ENCODE peak calls at places on chromosomes 2 and 18, in four cellular contexts. One of them, this sample, is unnamed.

GRCh38 chr2:67641709-67642397 is 244.7 kb downstream of the ETAA1 start:
- DNase-seq in adipocyte: no peak
- DNase-seq in GM12878: no peak
- DNase-seq in cardiac muscle cell: no peak
- DNase-seq in this sample: no peak

GRCh38 chr2:163655672-163656071 is 80.1 kb downstream of the FIGN start:
- DNase-seq in adipocyte: no peak
- DNase-seq in GM12878: no peak
- DNase-seq in cardiac muscle cell: peak; percentile 30
- DNase-seq in this sample: no peak

GRCh38 chr2:127410871-127411396 is 7.3 kb upstream of the PROC start:
- DNase-seq in adipocyte: peak; percentile 81
- DNase-seq in GM12878: no peak
- DNase-seq in cardiac muscle cell: peak; percentile 65
- DNase-seq in this sample: no peak

GRCh38 chr2:184602734-184603133 is 4.4 kb downstream of the ZNF804A start:
- DNase-seq in adipocyte: no peak
- DNase-seq in GM12878: no peak
- DNase-seq in cardiac muscle cell: no peak
- DNase-seq in this sample: no peak

GRCh38 chr2:109703076-109703475 is 88.9 kb downstream of the SOWAHC start:
- DNase-seq in adipocyte: peak; percentile 33
- DNase-seq in GM12878: no peak
- DNase-seq in cardiac muscle cell: peak; percentile 47
- DNase-seq in this sample: no peak

GRCh38 chr2:10700078-10700803 is 10.5 kb upstream of the NOL10 start:
- DNase-seq in adipocyte: no peak
- DNase-seq in GM12878: no peak
- DNase-seq in cardiac muscle cell: no peak
- DNase-seq in this sample: no peak

GRCh38 chr2:110876167-110876999 is 144.0 kb downstream of the ACOXL start:
- DNase-seq in adipocyte: no peak
- DNase-seq in GM12878: no peak
- DNase-seq in cardiac muscle cell: no peak
- DNase-seq in this sample: no peak

GRCh38 chr18:8177330-8178016 is 431.8 kb upstream of the RAB12 start:
- DNase-seq in adipocyte: peak; percentile 27
- DNase-seq in GM12878: no peak
- DNase-seq in cardiac muscle cell: peak; percentile 21
- DNase-seq in this sample: no peak

GRCh38 chr18:12858961-12859360 is 25.1 kb downstream of the PTPN2 start:
- DNase-seq in adipocyte: no peak
- DNase-seq in GM12878: no peak
- DNase-seq in cardiac muscle cell: no peak
- DNase-seq in this sample: no peak

GRCh38 chr2:160063266-160063665 is 851 bp upstream of the PLA2R1 start:
- DNase-seq in adipocyte: peak; percentile 6
- DNase-seq in GM12878: no peak
- DNase-seq in cardiac muscle cell: peak; percentile 13
- DNase-seq in this sample: no peak

GRCh38 chr18:48934400-48934707 is 16.4 kb downstream of the SMAD7 start:
- DNase-seq in adipocyte: no peak
- DNase-seq in GM12878: no peak
- DNase-seq in cardiac muscle cell: no peak
- DNase-seq in this sample: no peak

GRCh38 chr2:105671156-105671555 is 73.6 kb upstream of the NCK2 start:
- DNase-seq in adipocyte: no peak
- DNase-seq in GM12878: no peak
- DNase-seq in cardiac muscle cell: peak; percentile 66
- DNase-seq in this sample: no peak

GRCh38 chr2:189350515-189351209 is 90.6 kb upstream of the WDR75 start:
- DNase-seq in adipocyte: peak; percentile 95
- DNase-seq in GM12878: no peak
- DNase-seq in cardiac muscle cell: peak; percentile 78
- DNase-seq in this sample: no peak

GRCh38 chr2:68837164-68837860 is 33.9 kb downstream of the BMP10 start:
- DNase-seq in adipocyte: peak; percentile 59
- DNase-seq in GM12878: peak; percentile 13
- DNase-seq in cardiac muscle cell: peak; percentile 77
- DNase-seq in this sample: no peak

GRCh38 chr2:26299488-26300092 is 46.4 kb upstream of the SELENOI start:
- DNase-seq in adipocyte: peak; percentile 77
- DNase-seq in GM12878: peak; percentile 12
- DNase-seq in cardiac muscle cell: peak; percentile 77
- DNase-seq in this sample: no peak

GRCh38 chr18:25121442-25121841 is 230.5 kb downstream of the ZNF521 start:
- DNase-seq in adipocyte: no peak
- DNase-seq in GM12878: no peak
- DNase-seq in cardiac muscle cell: no peak
- DNase-seq in this sample: no peak

GRCh38 chr2:205808493-205809121 is 126.3 kb downstream of the NRP2 start:
- DNase-seq in adipocyte: no peak
- DNase-seq in GM12878: no peak
- DNase-seq in cardiac muscle cell: peak; percentile 36
- DNase-seq in this sample: no peak
- H3K4me3 ChIP-seq in adipocyte: no peak overlapping the region
- H3K4me3 ChIP-seq in GM12878: no peak overlapping the region
- H3K4me3 ChIP-seq in cardiac muscle cell: no peak overlapping the region
- H3K4me3 ChIP-seq in this sample: no peak overlapping the region

GRCh38 chr18:35236964-35237363 is 3.9 kb upstream of the ZNF397 start:
- DNase-seq in adipocyte: no peak
- DNase-seq in GM12878: no peak
- DNase-seq in cardiac muscle cell: no peak
- DNase-seq in this sample: no peak

DNA sequence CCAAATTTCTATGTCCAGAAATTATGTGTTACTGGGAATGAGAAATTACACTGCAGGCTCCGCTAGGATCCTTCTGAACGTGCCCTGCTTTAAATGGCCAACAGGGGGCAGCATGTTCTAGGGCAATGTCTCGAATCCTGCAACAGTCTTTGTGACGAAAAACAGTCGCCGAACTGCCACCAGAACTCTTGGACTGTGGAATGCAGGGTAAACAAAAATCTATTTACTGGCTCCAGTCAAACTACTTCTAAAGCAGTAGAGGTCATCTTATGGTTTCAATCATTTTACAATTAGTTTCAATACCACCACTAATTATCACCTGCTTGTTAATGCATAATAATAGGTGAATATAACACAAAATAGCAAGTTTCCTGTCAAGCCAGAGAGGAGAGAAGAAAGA is 9.8 kb upstream of the ZNF397 start:
- DNase-seq in adipocyte: peak; percentile 92
- DNase-seq in GM12878: peak; percentile 33
- DNase-seq in cardiac muscle cell: peak; percentile 82
- DNase-seq in this sample: peak; percentile 73
- H3K4me3 ChIP-seq in adipocyte: peak overlapping the region; percentile 72
- H3K4me3 ChIP-seq in GM12878: peak overlapping the region; percentile 37
- H3K4me3 ChIP-seq in cardiac muscle cell: peak overlapping the region; percentile 12
- H3K4me3 ChIP-seq in this sample: no peak overlapping the region

GRCh38 chr18:35807942-35808341 is 164.5 kb upstream of the RMP24 start:
- DNase-seq in adipocyte: no peak
- DNase-seq in GM12878: no peak
- DNase-seq in cardiac muscle cell: no peak
- DNase-seq in this sample: no peak
- H3K4me3 ChIP-seq in adipocyte: no peak overlapping the region
- H3K4me3 ChIP-seq in GM12878: no peak overlapping the region
- H3K4me3 ChIP-seq in cardiac muscle cell: no peak overlapping the region
- H3K4me3 ChIP-seq in this sample: no peak overlapping the region

DNA sequence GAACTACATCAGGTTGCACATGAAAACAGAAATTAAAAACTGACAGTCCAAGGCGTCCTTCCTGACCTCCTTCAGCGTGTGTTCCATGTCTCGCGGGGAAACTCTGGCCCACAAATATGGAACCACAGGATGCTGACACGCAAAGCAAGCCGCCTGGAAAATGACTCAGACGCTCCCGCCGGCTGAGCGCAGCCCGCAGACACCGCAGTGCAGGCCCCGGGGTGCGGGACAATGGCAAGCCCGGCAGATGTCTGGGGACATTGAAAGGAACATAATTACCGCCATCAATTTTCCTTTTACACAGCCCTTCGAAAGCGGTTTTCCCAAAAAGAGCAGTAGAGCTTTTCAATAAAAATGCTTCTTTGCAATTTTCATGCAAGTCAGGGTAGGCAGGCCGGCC is 159.3 kb upstream of the SH3BP4 start:
- DNase-seq in adipocyte: no peak
- DNase-seq in GM12878: no peak
- DNase-seq in cardiac muscle cell: no peak
- DNase-seq in this sample: no peak
- H3K4me3 ChIP-seq in adipocyte: no peak overlapping the region
- H3K4me3 ChIP-seq in GM12878: no peak overlapping the region
- H3K4me3 ChIP-seq in cardiac muscle cell: no peak overlapping the region
- H3K4me3 ChIP-seq in this sample: no peak overlapping the region

GRCh38 chr2:70664525-70664924 is 103.5 kb downstream of the ADD2 start:
- DNase-seq in adipocyte: no peak
- DNase-seq in GM12878: no peak
- DNase-seq in cardiac muscle cell: no peak
- DNase-seq in this sample: no peak
- H3K4me3 ChIP-seq in adipocyte: no peak overlapping the region
- H3K4me3 ChIP-seq in GM12878: no peak overlapping the region
- H3K4me3 ChIP-seq in cardiac muscle cell: no peak overlapping the region
- H3K4me3 ChIP-seq in this sample: no peak overlapping the region

GRCh38 chr2:96415684-96416083 is 80.1 kb downstream of the NCAPH start:
- DNase-seq in adipocyte: no peak
- DNase-seq in GM12878: no peak
- DNase-seq in cardiac muscle cell: no peak
- DNase-seq in this sample: no peak

GRCh38 chr2:96412307-96413066 is 76.9 kb downstream of the NCAPH start:
- DNase-seq in adipocyte: no peak
- DNase-seq in GM12878: no peak
- DNase-seq in cardiac muscle cell: no peak
- DNase-seq in this sample: no peak

GRCh38 chr2:96414161-96414713 is 78.7 kb downstream of the NCAPH start:
- DNase-seq in adipocyte: no peak
- DNase-seq in GM12878: no peak
- DNase-seq in cardiac muscle cell: no peak
- DNase-seq in this sample: no peak

GRCh38 chr2:96409543-96410184 is 74.1 kb downstream of the NCAPH start:
- DNase-seq in adipocyte: no peak
- DNase-seq in GM12878: no peak
- DNase-seq in cardiac muscle cell: peak; percentile 73
- DNase-seq in this sample: no peak

GRCh38 chr2:96413067-96413722 is 77.6 kb downstream of the NCAPH start:
- DNase-seq in adipocyte: peak; percentile 51
- DNase-seq in GM12878: no peak
- DNase-seq in cardiac muscle cell: peak; percentile 6
- DNase-seq in this sample: peak; percentile 40
- H3K4me3 ChIP-seq in adipocyte: peak overlapping the region; percentile 78
- H3K4me3 ChIP-seq in GM12878: no peak overlapping the region
- H3K4me3 ChIP-seq in cardiac muscle cell: no peak overlapping the region
- H3K4me3 ChIP-seq in this sample: peak overlapping the region; percentile 62

GRCh38 chr2:25259744-25260124 is 82.0 kb downstream of the DNMT3A start:
- DNase-seq in adipocyte: no peak
- DNase-seq in GM12878: no peak
- DNase-seq in cardiac muscle cell: no peak
- DNase-seq in this sample: no peak
- H3K4me3 ChIP-seq in adipocyte: no peak overlapping the region
- H3K4me3 ChIP-seq in GM12878: no peak overlapping the region
- H3K4me3 ChIP-seq in cardiac muscle cell: no peak overlapping the region
- H3K4me3 ChIP-seq in this sample: no peak overlapping the region

GRCh38 chr2:139742216-139743172 is 962.3 kb upstream of the NXPH2 start:
- DNase-seq in adipocyte: no peak
- DNase-seq in GM12878: no peak
- DNase-seq in cardiac muscle cell: no peak
- DNase-seq in this sample: no peak
- H3K4me3 ChIP-seq in adipocyte: no peak overlapping the region
- H3K4me3 ChIP-seq in GM12878: no peak overlapping the region
- H3K4me3 ChIP-seq in cardiac muscle cell: no peak overlapping the region
- H3K4me3 ChIP-seq in this sample: no peak overlapping the region